ENCODE peak calls at places on chromosomes 7 and 10, in six cellular contexts. One of them, this sample, is unnamed.

GRCh38 chr7:29807179-29807841 is 1.0 kb downstream of the WIPF3 start:
- DNase-seq in HFF-Myc: no peak
- DNase-seq in hepatocyte: peak; percentile 64
- DNase-seq in endothelial cell of umbilical vein: no peak
- DNase-seq in bronchial epithelial cell: no peak
- DNase-seq in brain microvascular endothelial cell: no peak
- DNase-seq in this sample: no peak

GRCh38 chr10:68043030-68043429 is 32.1 kb downstream of the HERC4 start:
- DNase-seq in hepatocyte: no peak
- DNase-seq in brain microvascular endothelial cell: no peak
- DNase-seq in HFF-Myc: no peak
- DNase-seq in bronchial epithelial cell: peak; percentile 31
- DNase-seq in endothelial cell of umbilical vein: no peak
- DNase-seq in this sample: no peak

GRCh38 chr7:2853147-2853546 is 9.0 kb upstream of the GNA12 start:
- DNase-seq in hepatocyte: no peak
- DNase-seq in brain microvascular endothelial cell: peak; percentile 24
- DNase-seq in bronchial epithelial cell: peak; percentile 53
- DNase-seq in HFF-Myc: no peak
- DNase-seq in endothelial cell of umbilical vein: no peak
- DNase-seq in this sample: no peak

GRCh38 chr10:49700997-49701396 is 21.5 kb downstream of the C10orf53 start:
- DNase-seq in brain microvascular endothelial cell: no peak
- DNase-seq in hepatocyte: no peak
- DNase-seq in HFF-Myc: no peak
- DNase-seq in endothelial cell of umbilical vein: no peak
- DNase-seq in bronchial epithelial cell: no peak
- DNase-seq in this sample: no peak

GRCh38 chr10:76675951-76676587 is 961.5 kb downstream of the KCNMA1 start:
- DNase-seq in bronchial epithelial cell: no peak
- DNase-seq in endothelial cell of umbilical vein: no peak
- DNase-seq in HFF-Myc: no peak
- DNase-seq in hepatocyte: peak; percentile 28
- DNase-seq in brain microvascular endothelial cell: no peak
- DNase-seq in this sample: peak; percentile 86

GRCh38 chr10:18158698-18159342 is 18.6 kb downstream of the CACNB2 start:
- DNase-seq in HFF-Myc: no peak
- DNase-seq in hepatocyte: no peak
- DNase-seq in bronchial epithelial cell: no peak
- DNase-seq in brain microvascular endothelial cell: no peak
- DNase-seq in endothelial cell of umbilical vein: no peak
- DNase-seq in this sample: no peak

GRCh38 chr10:58641095-58641531 is 128.4 kb downstream of the BICC1 start:
- DNase-seq in endothelial cell of umbilical vein: no peak
- DNase-seq in brain microvascular endothelial cell: peak; percentile 96
- DNase-seq in bronchial epithelial cell: peak; percentile 73
- DNase-seq in hepatocyte: peak; percentile 60
- DNase-seq in HFF-Myc: peak; percentile 98
- DNase-seq in this sample: peak; percentile 96

GRCh38 chr10:70292016-70292415 is 8.2 kb upstream of the NPFFR1 start:
- DNase-seq in HFF-Myc: no peak
- DNase-seq in endothelial cell of umbilical vein: no peak
- DNase-seq in hepatocyte: no peak
- DNase-seq in brain microvascular endothelial cell: no peak
- DNase-seq in bronchial epithelial cell: no peak
- DNase-seq in this sample: no peak

GRCh38 chr7:2820508-2820934 is 23.6 kb downstream of the GNA12 start:
- DNase-seq in HFF-Myc: peak; percentile 73
- DNase-seq in hepatocyte: peak; percentile 67
- DNase-seq in brain microvascular endothelial cell: peak; percentile 98
- DNase-seq in endothelial cell of umbilical vein: peak; percentile 75
- DNase-seq in bronchial epithelial cell: peak; percentile 94
- DNase-seq in this sample: peak; percentile 89

GRCh38 chr7:29078286-29078685 is 68.1 kb downstream of the CPVL start:
- DNase-seq in brain microvascular endothelial cell: no peak
- DNase-seq in endothelial cell of umbilical vein: no peak
- DNase-seq in HFF-Myc: no peak
- DNase-seq in hepatocyte: no peak
- DNase-seq in bronchial epithelial cell: no peak
- DNase-seq in this sample: no peak

GRCh38 chr10:34252111-34252510 is 563.0 kb downstream of the PARD3 start:
- DNase-seq in HFF-Myc: no peak
- DNase-seq in brain microvascular endothelial cell: no peak
- DNase-seq in bronchial epithelial cell: peak; percentile 17
- DNase-seq in endothelial cell of umbilical vein: no peak
- DNase-seq in hepatocyte: peak; percentile 41
- DNase-seq in this sample: no peak

GRCh38 chr10:4661572-4662255 is 164.3 kb upstream of the AKR1E2 start:
- DNase-seq in endothelial cell of umbilical vein: no peak
- DNase-seq in brain microvascular endothelial cell: no peak
- DNase-seq in hepatocyte: peak; percentile 49
- DNase-seq in bronchial epithelial cell: no peak
- DNase-seq in HFF-Myc: no peak
- DNase-seq in this sample: no peak

GRCh38 chr10:96263173-96263572 is 8.2 kb downstream of the BLNK start:
- DNase-seq in bronchial epithelial cell: no peak
- DNase-seq in brain microvascular endothelial cell: no peak
- DNase-seq in hepatocyte: no peak
- DNase-seq in HFF-Myc: no peak
- DNase-seq in endothelial cell of umbilical vein: no peak
- DNase-seq in this sample: no peak

GRCh38 chr10:102418612-102419560 is at the start of gene PSD:
- DNase-seq in hepatocyte: no peak
- DNase-seq in bronchial epithelial cell: no peak
- DNase-seq in HFF-Myc: no peak
- DNase-seq in endothelial cell of umbilical vein: no peak
- DNase-seq in brain microvascular endothelial cell: no peak
- DNase-seq in this sample: no peak

GRCh38 chr10:77763453-77764430 is 126.1 kb upstream of the KCNMA1 start:
- DNase-seq in endothelial cell of umbilical vein: no peak
- DNase-seq in hepatocyte: no peak
- DNase-seq in bronchial epithelial cell: no peak
- DNase-seq in brain microvascular endothelial cell: no peak
- DNase-seq in HFF-Myc: no peak
- DNase-seq in this sample: no peak

GRCh38 chr7:22147868-22148267 is 202.2 kb upstream of the CDCA7L start:
- DNase-seq in hepatocyte: no peak
- DNase-seq in brain microvascular endothelial cell: no peak
- DNase-seq in bronchial epithelial cell: no peak
- DNase-seq in HFF-Myc: no peak
- DNase-seq in endothelial cell of umbilical vein: no peak
- DNase-seq in this sample: no peak

GRCh38 chr7:22150221-22150620 is 204.5 kb upstream of the CDCA7L start:
- DNase-seq in HFF-Myc: no peak
- DNase-seq in brain microvascular endothelial cell: peak; percentile 45
- DNase-seq in hepatocyte: no peak
- DNase-seq in bronchial epithelial cell: no peak
- DNase-seq in endothelial cell of umbilical vein: peak; percentile 43
- DNase-seq in this sample: peak; percentile 27

GRCh38 chr7:22143496-22143895 is 197.8 kb upstream of the CDCA7L start:
- DNase-seq in HFF-Myc: no peak
- DNase-seq in endothelial cell of umbilical vein: no peak
- DNase-seq in hepatocyte: no peak
- DNase-seq in brain microvascular endothelial cell: no peak
- DNase-seq in bronchial epithelial cell: no peak
- DNase-seq in this sample: no peak

GRCh38 chr7:22142593-22142992 is 196.9 kb upstream of the CDCA7L start:
- DNase-seq in endothelial cell of umbilical vein: no peak
- DNase-seq in bronchial epithelial cell: no peak
- DNase-seq in brain microvascular endothelial cell: no peak
- DNase-seq in HFF-Myc: no peak
- DNase-seq in hepatocyte: no peak
- DNase-seq in this sample: no peak

DNA sequence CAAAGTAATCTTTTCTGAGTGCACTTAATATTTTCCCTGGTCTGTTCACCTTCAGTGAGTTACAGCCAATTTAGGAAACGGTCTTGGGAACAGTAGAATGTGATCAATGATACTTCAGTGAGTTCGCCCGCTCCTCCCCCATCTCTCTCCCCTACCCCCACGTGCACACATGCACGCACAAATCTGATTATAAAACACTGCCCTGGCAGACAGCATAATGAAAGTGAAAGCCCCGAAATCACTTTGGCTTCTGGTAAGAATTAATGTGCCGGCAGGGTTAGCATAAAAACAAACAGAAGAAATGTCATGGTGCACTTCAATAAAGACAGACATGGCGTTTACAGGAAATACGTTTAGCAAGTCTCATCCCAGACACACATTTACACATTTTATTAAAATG is 201.4 kb upstream of the CDCA7L start:
- DNase-seq in brain microvascular endothelial cell: no peak
- DNase-seq in hepatocyte: no peak
- DNase-seq in bronchial epithelial cell: no peak
- DNase-seq in HFF-Myc: no peak
- DNase-seq in endothelial cell of umbilical vein: no peak
- DNase-seq in this sample: no peak
- H3K4me3 ChIP-seq in brain microvascular endothelial cell: no peak overlapping the region
- H3K4me3 ChIP-seq in hepatocyte: no peak overlapping the region
- H3K4me3 ChIP-seq in bronchial epithelial cell: no peak overlapping the region
- H3K4me3 ChIP-seq in HFF-Myc: no peak overlapping the region
- H3K4me3 ChIP-seq in endothelial cell of umbilical vein: no peak overlapping the region
- H3K4me3 ChIP-seq in this sample: no peak overlapping the region

GRCh38 chr7:16420649-16421332 is 547 bp downstream of the CRPPA start:
- DNase-seq in endothelial cell of umbilical vein: peak; percentile 92
- DNase-seq in bronchial epithelial cell: peak; percentile 83
- DNase-seq in HFF-Myc: peak; percentile 69
- DNase-seq in hepatocyte: peak; percentile 95
- DNase-seq in brain microvascular endothelial cell: peak; percentile 90
- DNase-seq in this sample: no peak
- TF ChIP-seq CTCF in endothelial cell of umbilical vein: peak; percentile 38
- TF ChIP-seq CTCF in bronchial epithelial cell: peak; percentile 38
- TF ChIP-seq CTCF in HFF-Myc: peak; percentile 7
- TF ChIP-seq CTCF in hepatocyte: peak; percentile 25
- TF ChIP-seq CTCF in brain microvascular endothelial cell: peak; percentile 37
- TF ChIP-seq CTCF in this sample: peak; percentile 29

GRCh38 chr7:130371059-130371458 is 9.2 kb upstream of the CPA1 start:
- DNase-seq in brain microvascular endothelial cell: no peak
- DNase-seq in endothelial cell of umbilical vein: no peak
- DNase-seq in hepatocyte: no peak
- DNase-seq in HFF-Myc: no peak
- DNase-seq in bronchial epithelial cell: peak; percentile 49
- DNase-seq in this sample: no peak
- H3K4me3 ChIP-seq in brain microvascular endothelial cell: no peak overlapping the region
- H3K4me3 ChIP-seq in endothelial cell of umbilical vein: no peak overlapping the region
- H3K4me3 ChIP-seq in hepatocyte: no peak overlapping the region
- H3K4me3 ChIP-seq in HFF-Myc: no peak overlapping the region
- H3K4me3 ChIP-seq in bronchial epithelial cell: no peak overlapping the region
- H3K4me3 ChIP-seq in this sample: no peak overlapping the region

DNA sequence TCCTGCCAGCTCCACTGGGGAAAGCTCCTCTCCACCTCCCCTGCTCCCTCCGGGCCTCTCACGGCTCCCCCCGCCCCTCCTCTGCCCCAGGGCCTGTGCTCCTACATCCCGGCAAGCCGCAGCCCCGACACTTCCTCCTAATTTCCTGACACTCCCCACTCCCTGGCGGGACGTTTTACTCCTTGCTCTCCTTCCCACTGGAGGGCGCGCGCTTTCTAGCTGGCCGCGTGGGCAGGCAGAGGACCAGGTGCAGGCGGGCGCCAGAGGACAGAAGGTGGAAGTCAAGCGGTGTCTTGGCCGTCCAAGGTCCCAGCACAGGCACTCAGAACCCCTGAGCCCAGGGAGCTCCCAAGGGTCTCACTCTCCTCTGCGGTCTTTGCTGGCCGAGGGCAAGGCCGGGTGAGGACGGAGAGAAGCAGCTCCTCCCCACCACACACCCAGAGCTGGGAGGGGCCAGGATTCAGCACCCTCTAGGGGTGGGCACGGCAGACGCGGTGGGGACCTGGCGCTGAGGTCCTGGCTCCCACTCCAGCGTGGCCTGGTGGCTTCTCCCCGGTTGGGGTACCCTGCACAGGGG is 19.1 kb downstream of the ADAM8 start:
- DNase-seq in hepatocyte: peak; percentile 78
- DNase-seq in HFF-Myc: no peak
- DNase-seq in brain microvascular endothelial cell: no peak
- DNase-seq in endothelial cell of umbilical vein: peak; percentile 29
- DNase-seq in bronchial epithelial cell: peak; percentile 42
- DNase-seq in this sample: no peak
- TF ChIP-seq CTCF in hepatocyte: peak; percentile 45
- TF ChIP-seq CTCF in HFF-Myc: peak; percentile 27
- TF ChIP-seq CTCF in brain microvascular endothelial cell: peak; percentile 59
- TF ChIP-seq CTCF in endothelial cell of umbilical vein: peak; percentile 33
- TF ChIP-seq CTCF in bronchial epithelial cell: peak; percentile 55
- TF ChIP-seq CTCF in this sample: peak; percentile 52

GRCh38 chr7:90709501-90710465 is 113.7 kb downstream of the CDK14 start:
- DNase-seq in bronchial epithelial cell: no peak
- DNase-seq in endothelial cell of umbilical vein: peak; percentile 81
- DNase-seq in HFF-Myc: no peak
- DNase-seq in hepatocyte: peak; percentile 20
- DNase-seq in brain microvascular endothelial cell: peak; percentile 39
- DNase-seq in this sample: peak; percentile 55

GRCh38 chr7:90706067-90706716 is 110.1 kb downstream of the CDK14 start:
- DNase-seq in endothelial cell of umbilical vein: peak; percentile 19
- DNase-seq in hepatocyte: no peak
- DNase-seq in brain microvascular endothelial cell: no peak
- DNase-seq in bronchial epithelial cell: no peak
- DNase-seq in HFF-Myc: no peak
- DNase-seq in this sample: no peak

GRCh38 chr7:90713628-90714027 is 117.5 kb downstream of the CDK14 start:
- DNase-seq in hepatocyte: no peak
- DNase-seq in HFF-Myc: no peak
- DNase-seq in endothelial cell of umbilical vein: no peak
- DNase-seq in brain microvascular endothelial cell: no peak
- DNase-seq in bronchial epithelial cell: no peak
- DNase-seq in this sample: no peak

GRCh38 chr7:90708841-90709317 is 112.8 kb downstream of the CDK14 start:
- DNase-seq in bronchial epithelial cell: no peak
- DNase-seq in endothelial cell of umbilical vein: peak; percentile 23
- DNase-seq in brain microvascular endothelial cell: no peak
- DNase-seq in hepatocyte: peak; percentile 55
- DNase-seq in HFF-Myc: no peak
- DNase-seq in this sample: no peak

GRCh38 chr7:90710466-90710850 is 114.3 kb downstream of the CDK14 start:
- DNase-seq in endothelial cell of umbilical vein: no peak
- DNase-seq in hepatocyte: no peak
- DNase-seq in HFF-Myc: no peak
- DNase-seq in bronchial epithelial cell: no peak
- DNase-seq in brain microvascular endothelial cell: no peak
- DNase-seq in this sample: no peak
- H3K4me3 ChIP-seq in endothelial cell of umbilical vein: no peak overlapping the region
- H3K4me3 ChIP-seq in hepatocyte: no peak overlapping the region
- H3K4me3 ChIP-seq in HFF-Myc: no peak overlapping the region
- H3K4me3 ChIP-seq in bronchial epithelial cell: no peak overlapping the region
- H3K4me3 ChIP-seq in brain microvascular endothelial cell: no peak overlapping the region
- H3K4me3 ChIP-seq in this sample: no peak overlapping the region

GRCh38 chr10:103967433-103968142 is 648 bp downstream of the SLK start:
- DNase-seq in endothelial cell of umbilical vein: peak; percentile 65
- DNase-seq in bronchial epithelial cell: no peak
- DNase-seq in HFF-Myc: no peak
- DNase-seq in hepatocyte: peak; percentile 70
- DNase-seq in brain microvascular endothelial cell: no peak
- DNase-seq in this sample: no peak
- TF ChIP-seq CTCF in endothelial cell of umbilical vein: no peak
- TF ChIP-seq CTCF in bronchial epithelial cell: no peak
- TF ChIP-seq CTCF in HFF-Myc: no peak
- TF ChIP-seq CTCF in hepatocyte: no peak
- TF ChIP-seq CTCF in brain microvascular endothelial cell: no peak
- TF ChIP-seq CTCF in this sample: no peak

DNA sequence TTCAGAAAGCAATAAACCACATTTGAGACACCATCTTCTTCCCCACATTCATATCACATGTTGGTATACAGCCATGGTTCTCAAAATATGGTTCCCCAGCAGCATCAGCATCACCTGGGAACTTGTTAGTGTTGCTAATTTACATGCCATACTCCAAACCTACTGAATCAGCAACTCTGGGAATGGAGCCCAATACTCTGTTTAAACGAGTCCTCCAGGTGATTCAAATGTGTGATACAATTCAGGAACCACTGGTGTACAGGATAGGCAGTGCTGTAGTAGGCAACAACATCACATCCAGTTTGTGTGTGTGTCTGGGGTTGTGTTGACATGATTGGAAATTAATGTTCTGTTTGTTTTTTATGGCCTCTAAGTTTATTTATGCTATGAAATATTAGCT is 47.7 kb downstream of the ZNF277 start:
- DNase-seq in brain microvascular endothelial cell: no peak
- DNase-seq in bronchial epithelial cell: peak; percentile 82
- DNase-seq in endothelial cell of umbilical vein: no peak
- DNase-seq in HFF-Myc: no peak
- DNase-seq in hepatocyte: no peak
- DNase-seq in this sample: no peak
- H3K4me3 ChIP-seq in brain microvascular endothelial cell: no peak overlapping the region
- H3K4me3 ChIP-seq in bronchial epithelial cell: no peak overlapping the region
- H3K4me3 ChIP-seq in endothelial cell of umbilical vein: no peak overlapping the region
- H3K4me3 ChIP-seq in HFF-Myc: no peak overlapping the region
- H3K4me3 ChIP-seq in hepatocyte: no peak overlapping the region
- H3K4me3 ChIP-seq in this sample: no peak overlapping the region

This sample was measured in astrocyte of the cerebellum.